ENCODE peak calls at places on chromosome 6, in eight cellular contexts. X is left colon, D is occipital lobe, O is WTC11, V is T-helper 17 cell, S is HTR-8/SVneo, K is hepatocyte, B is iris pigment epithelial cell. P is an unnamed sample.

GRCh38 chr6:14695579-14695978 is 550.3 kb upstream of the JARID2 start:
- DNase-seq in X (no peak), D (no peak), O (no peak), V (no peak), S (no peak), K (no peak), B (no peak), P (no peak)

GRCh38 chr6:146664871-146665270 is 66.1 kb downstream of the ADGB start:
- DNase-seq in X (no peak), D (no peak), O (no peak), V (no peak), S (no peak), K (peak), B (peak), P (peak)

GRCh38 chr6:106972500-106972899 is 2.0 kb downstream of the CD24 start:
- DNase-seq in X (no peak), D (no peak), O (no peak), V (no peak), S (no peak), K (peak), B (no peak), P (no peak)

GRCh38 chr6:16659471-16660156 is 101.6 kb downstream of the ATXN1 start:
- DNase-seq in X (no peak), D (no peak), O (no peak), V (no peak), S (no peak), K (no peak), B (peak), P (peak)

GRCh38 chr6:83055366-83055964 is 10.2 kb downstream of the UBE3D start:
- DNase-seq in X (peak), D (peak), O (peak), V (peak), S (peak), K (peak), B (peak), P (peak)

GRCh38 chr6:33583591-33584155 is 3.6 kb upstream of the BAK1 start:
- DNase-seq in X (no peak), D (no peak), O (peak), V (no peak), S (no peak), K (no peak), B (no peak), P (no peak)

GRCh38 chr6:83309344-83309743 is 116.2 kb downstream of the RWDD2A start:
- DNase-seq in X (no peak), D (no peak), O (no peak), V (no peak), S (no peak), K (no peak), B (no peak), P (no peak)

GRCh38 chr6:72826033-72826432 is 204.2 kb downstream of the KCNQ5 start:
- DNase-seq in X (no peak), D (no peak), O (no peak), V (no peak), S (no peak), K (no peak), B (peak), P (peak)

GRCh38 chr6:121651420-121651819 is 216.0 kb downstream of the GJA1 start:
- DNase-seq in X (no peak), D (no peak), O (no peak), V (no peak), S (no peak), K (no peak), B (peak), P (peak)

GRCh38 chr6:99297006-99297405 is 52.5 kb downstream of the FAXC start:
- DNase-seq in X (no peak), D (no peak), O (no peak), V (no peak), S (no peak), K (no peak), B (no peak), P (no peak)

GRCh38 chr6:85650606-85651005 is 7.9 kb upstream of the SYNCRIP start:
- DNase-seq in X (no peak), D (no peak), O (no peak), V (no peak), S (no peak), K (no peak), B (no peak), P (no peak)

GRCh38 chr6:21767891-21768659 is 174.5 kb downstream of the SOX4 start:
- DNase-seq in X (no peak), D (no peak), O (no peak), V (no peak), S (peak), K (no peak), B (peak), P (peak)

GRCh38 chr6:45655630-45656422 is 278.1 kb upstream of the SUPT3H start:
- DNase-seq in X (no peak), D (no peak), O (no peak), V (no peak), S (peak), K (peak), B (peak), P (peak)

GRCh38 chr6:40287296-40287820 is 299.8 kb downstream of the LRFN2 start:
- DNase-seq in X (no peak), D (no peak), O (no peak), V (no peak), S (no peak), K (no peak), B (no peak), P (no peak)

GRCh38 chr6:100549406-100550167 is 84.9 kb upstream of the SIM1 start:
- DNase-seq in X (no peak), D (no peak), O (no peak), V (no peak), S (peak), K (no peak), B (peak), P (peak)

GRCh38 chr6:24919404-24919892 is 16.3 kb downstream of the RIPOR2 start:
- DNase-seq in X (no peak), D (no peak), O (no peak), V (no peak), S (no peak), K (no peak), B (no peak), P (no peak)

GRCh38 chr6:18528084-18528743 is 141.1 kb downstream of the RNF144B start:
- DNase-seq in X (no peak), D (no peak), O (no peak), V (no peak), S (peak), K (peak), B (peak), P (peak)

GRCh38 chr6:132252113-132252512 is 149.2 kb downstream of the MOXD1 start:
- DNase-seq in X (no peak), D (no peak), O (no peak), V (no peak), S (no peak), K (no peak), B (no peak), P (no peak)

GRCh38 chr6:132763269-132763668 is 5.6 kb upstream of the VNN2 start:
- DNase-seq in X (peak), D (no peak), O (no peak), V (no peak), S (peak), K (no peak), B (no peak), P (no peak)

GRCh38 chr6:132964868-132965382 is 150.6 kb downstream of the RPS12 start:
- DNase-seq in X (no peak), D (no peak), O (no peak), V (no peak), S (no peak), K (no peak), B (no peak), P (no peak)

GRCh38 chr6:160042014-160042773 is 73.3 kb downstream of the IGF2R start:
- DNase-seq in X (no peak), D (no peak), O (no peak), V (no peak), S (no peak), K (no peak), B (peak), P (peak)

GRCh38 chr6:37878150-37878710 is 58.7 kb downstream of the ZFAND3 start:
- DNase-seq in X (no peak), D (no peak), O (no peak), V (no peak), S (no peak), K (no peak), B (no peak), P (peak)

GRCh38 chr6:90202156-90202555 is 94.5 kb downstream of the BACH2 start:
- DNase-seq in X (no peak), D (no peak), O (no peak), V (no peak), S (no peak), K (no peak), B (no peak), P (no peak)

GRCh38 chr6:166620478-166621113 is 6.5 kb downstream of the RPS6KA2 start:
- DNase-seq in X (no peak), D (no peak), O (no peak), V (no peak), S (no peak), K (no peak), B (no peak), P (peak)